ENCODE peak calls at places on chromosomes 4 and X, in seven cellular contexts. H is MM.1S, N is tibial nerve, J is fibroblast of mammary gland, P is skeletal muscle cell, G is right lobe of liver, M is fibroblast of pulmonary artery. T is an unnamed sample.

GRCh38 chr4:83011779-83012630 is 1.4 kb upstream of the LIN54 start:
- DNase-seq in H (peak; percentile 27), N (no peak), J (peak; percentile 24), P (no peak), G (peak; percentile 69), M (no peak), T (no peak)

GRCh38 chrX:24080670-24081069 is 25.9 kb downstream of the EIF2S3 start:
- DNase-seq in H (no peak), N (no peak), J (no peak), P (no peak), G (no peak), M (no peak), T (no peak)

GRCh38 chrX:106963111-106963510 is 36.9 kb downstream of the MORC4 start:
- DNase-seq in H (no peak), N (no peak), J (no peak), P (no peak), G (no peak), M (no peak), T (no peak)

GRCh38 chr4:184096561-184097239 is 121.0 kb downstream of the ENPP6 start:
- DNase-seq in H (no peak), N (no peak), J (peak; percentile 75), P (no peak), G (no peak), M (no peak), T (peak; percentile 13)

GRCh38 chr4:184826315-184827266 is 823 bp upstream of the ACSL1 start:
- DNase-seq in H (peak; percentile 31), N (no peak), J (no peak), P (no peak), G (peak; percentile 79), M (no peak), T (no peak)

GRCh38 chr4:15729910-15730533 is 27.2 kb downstream of the BST1 start:
- DNase-seq in H (peak; percentile 61), N (no peak), J (peak; percentile 54), P (no peak), G (no peak), M (peak; percentile 63), T (no peak)

GRCh38 chrX:119008122-119008744 is 33.8 kb downstream of the LONRF3 start:
- DNase-seq in H (peak; percentile 24), N (no peak), J (peak; percentile 40), P (no peak), G (no peak), M (peak; percentile 53), T (peak; percentile 5)

GRCh38 chrX:43940811-43941210 is 32.4 kb downstream of the NDP start:
- DNase-seq in H (no peak), N (no peak), J (peak; percentile 60), P (peak; percentile 10), G (no peak), M (peak; percentile 61), T (peak; percentile 24)

GRCh38 chr4:118872181-118872580 is 16.5 kb upstream of the SYNPO2 start:
- DNase-seq in H (no peak), N (no peak), J (no peak), P (no peak), G (no peak), M (no peak), T (no peak)

GRCh38 chrX:110284159-110284558 is 33.7 kb downstream of the AMMECR1 start:
- DNase-seq in H (no peak), N (no peak), J (peak; percentile 81), P (peak; percentile 47), G (no peak), M (peak; percentile 85), T (peak; percentile 50)

GRCh38 chr4:106038908-106039307 is 143.6 kb downstream of the NPNT start:
- DNase-seq in H (no peak), N (no peak), J (no peak), P (no peak), G (no peak), M (no peak), T (no peak)

GRCh38 chrX:16144420-16144819 is 21.1 kb downstream of the GRPR start:
- DNase-seq in H (no peak), N (no peak), J (peak; percentile 4), P (no peak), G (no peak), M (no peak), T (no peak)

GRCh38 chrX:71541546-71542022 is 8.7 kb downstream of the OGT start:
- DNase-seq in H (no peak), N (no peak), J (peak; percentile 66), P (peak; percentile 41), G (no peak), M (peak; percentile 77), T (no peak)
- H3K4me3 ChIP-seq in H (no peak overlapping the region), N (no peak overlapping the region), J (no peak overlapping the region), P (no peak overlapping the region), G (no peak overlapping the region), M (no peak overlapping the region), T (no peak overlapping the region)

DNA sequence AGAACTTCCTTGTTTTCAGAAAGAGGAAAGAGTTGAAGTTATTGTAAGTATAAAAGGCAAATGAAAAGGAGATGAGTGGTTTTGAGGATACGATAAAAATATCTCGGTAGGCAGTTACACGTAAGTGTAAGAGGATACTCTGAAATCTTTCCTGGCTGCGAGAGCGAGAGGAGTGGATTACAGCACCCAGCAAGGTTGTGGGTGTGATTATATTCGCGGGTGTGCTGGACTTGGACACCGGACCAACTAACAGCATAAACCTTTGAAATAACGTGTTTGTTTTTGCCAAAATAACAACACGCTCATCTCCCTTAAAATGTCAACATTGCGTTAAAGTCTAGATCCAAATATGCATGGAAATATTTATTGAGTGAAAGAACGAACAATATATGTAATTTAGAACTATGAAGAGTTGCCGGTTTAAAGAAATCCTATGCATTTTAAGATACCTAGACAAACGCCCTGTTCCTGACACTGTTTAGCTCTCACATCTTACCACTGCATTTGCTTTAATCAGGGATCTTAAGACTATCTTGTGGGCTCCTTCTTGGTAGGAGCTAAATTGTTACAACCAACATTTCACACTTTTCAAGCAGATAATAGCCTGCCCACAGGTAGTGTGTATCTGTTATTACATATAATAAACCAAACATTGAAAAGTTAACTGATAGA is 96.4 kb upstream of the RPS6KA3 start:
- DNase-seq in H (no peak), N (no peak), J (peak; percentile 31), P (peak; percentile 19), G (no peak), M (no peak), T (no peak)
- H3K4me3 ChIP-seq in H (no peak overlapping the region), N (no peak overlapping the region), J (no peak overlapping the region), P (no peak overlapping the region), G (no peak overlapping the region), M (no peak overlapping the region), T (no peak overlapping the region)

GRCh38 chr4:55249476-55249875 is 96.6 kb upstream of the SRD5A3 start:
- DNase-seq in H (no peak), N (no peak), J (peak; percentile 16), P (no peak), G (no peak), M (no peak), T (no peak)

GRCh38 chr4:55251352-55251751 is 94.7 kb upstream of the SRD5A3 start:
- DNase-seq in H (no peak), N (no peak), J (no peak), P (no peak), G (no peak), M (peak; percentile 56), T (no peak)

GRCh38 chr4:55253911-55254593 is 92.0 kb upstream of the SRD5A3 start:
- DNase-seq in H (no peak), N (no peak), J (no peak), P (no peak), G (no peak), M (no peak), T (no peak)

GRCh38 chr4:55248756-55249155 is 97.3 kb upstream of the SRD5A3 start:
- DNase-seq in H (no peak), N (no peak), J (peak; percentile 63), P (no peak), G (no peak), M (peak; percentile 74), T (no peak)

DNA sequence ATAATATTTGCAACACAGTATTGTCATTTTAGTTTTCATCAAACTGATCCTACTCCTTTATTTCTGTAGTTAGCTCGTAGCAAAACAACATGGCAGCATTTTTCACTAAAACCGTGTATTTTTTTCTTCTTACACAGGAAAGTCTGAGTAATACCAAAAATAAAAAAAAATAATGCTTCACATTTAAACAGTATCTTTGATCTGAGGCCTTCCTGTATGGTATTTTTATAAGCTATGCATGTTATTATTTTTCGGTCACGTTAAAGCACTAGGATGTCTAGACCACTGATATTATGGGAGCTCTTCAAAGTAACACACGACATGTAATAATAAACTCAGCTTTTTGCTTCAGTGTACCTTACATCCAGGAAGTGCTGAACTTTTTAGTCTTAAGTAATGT is 94.1 kb upstream of the SRD5A3 start:
- DNase-seq in H (no peak), N (no peak), J (no peak), P (no peak), G (no peak), M (no peak), T (no peak)
- H3K4me3 ChIP-seq in H (no peak overlapping the region), N (no peak overlapping the region), J (no peak overlapping the region), P (no peak overlapping the region), G (no peak overlapping the region), M (no peak overlapping the region), T (no peak overlapping the region)

DNA sequence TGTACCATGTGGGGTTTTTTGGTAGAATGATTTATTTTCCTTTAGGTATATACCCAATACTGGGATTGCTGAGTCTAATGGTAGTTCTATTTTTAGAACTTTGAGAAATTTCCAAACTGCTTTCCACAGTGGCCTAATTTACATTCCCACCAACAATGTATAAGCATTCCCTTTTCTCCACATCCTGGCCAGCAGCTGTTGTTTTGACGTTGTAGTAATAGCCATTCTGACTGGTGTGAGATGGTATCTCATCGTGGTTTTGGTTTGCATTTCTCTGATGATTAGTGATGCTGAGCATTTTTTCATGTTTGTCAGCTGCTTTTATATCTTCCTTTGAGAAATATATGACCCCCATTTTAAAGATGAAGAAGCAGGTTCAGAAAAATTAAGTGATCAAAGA is 153.7 kb downstream of the CBR4 start:
- DNase-seq in H (no peak), N (no peak), J (peak; percentile 90), P (peak; percentile 78), G (no peak), M (peak; percentile 86), T (peak; percentile 91)
- H3K4me3 ChIP-seq in H (no peak overlapping the region), N (no peak overlapping the region), J (no peak overlapping the region), P (no peak overlapping the region), G (no peak overlapping the region), M (no peak overlapping the region), T (no peak overlapping the region)

T was measured in astrocyte of the cerebellum.